ENCODE peak calls at places on chromosomes 12 and 14, in ten cellular contexts. Y is activated CD8-positive, alpha-beta memory T cell treated with anti-CD3 and anti-CD28 coated beads, Interleukin-2, amount 50 U/mL, for 48 hours; M is effector memory CD8-positive, alpha-beta T cell; I is lower lobe of right lung; S is nephron progenitor cell; N is cardiac fibroblast; J is stimulated activated CD8-positive, alpha-beta memory T cell treated with anti-CD3 and anti-CD28 coated beads, Interleukin-4, amount 100 ng/mL, for 24 hours; V is activated gamma-delta T cell treated with Interleukin-2 at 50 U/mL for 16 hours; F is memory B cell; D is RCC 7860. R is an unnamed sample.

GRCh38 chr12:58051378-58051777 is 110.0 kb downstream of the ATP23 start:
- DNase-seq in V (no peak), D (no peak), Y (no peak), J (no peak), N (no peak), F (no peak), M (no peak), S (no peak), I (no peak), R (no peak)

GRCh38 chr12:108826807-108827721 is 30.3 kb downstream of the SSH1 start:
- DNase-seq in V (no peak), F (no peak), D (no peak), M (no peak), S (no peak), Y (no peak), N (peak; percentile 66), J (no peak), I (peak; percentile 35), R (peak; percentile 72)

GRCh38 chr14:103185051-103186027 is 62.1 kb downstream of the TNFAIP2 start:
- DNase-seq in D (peak; percentile 10), N (peak; percentile 50), Y (no peak), J (no peak), S (no peak), I (no peak), F (peak; percentile 38), M (peak; percentile 8), V (no peak), R (peak; percentile 20)

GRCh38 chr14:32414808-32415255 is 85.7 kb downstream of the AKAP6 start:
- DNase-seq in N (peak; percentile 35), J (no peak), M (no peak), D (no peak), F (no peak), S (no peak), Y (no peak), V (no peak), I (no peak), R (no peak)

GRCh38 chr14:86038401-86038985 is 508.5 kb downstream of the FLRT2 start:
- DNase-seq in D (no peak), F (peak; percentile 10), Y (peak; percentile 59), M (peak; percentile 17), J (peak; percentile 7), I (peak; percentile 47), N (peak; percentile 74), V (peak; percentile 27), S (peak; percentile 60), R (peak; percentile 20)

GRCh38 chr14:58488550-58488949 is 61.0 kb downstream of the KIAA0586 start:
- DNase-seq in S (no peak), Y (no peak), F (no peak), M (no peak), V (no peak), I (no peak), J (no peak), N (peak; percentile 34), D (peak; percentile 33), R (peak; percentile 47)

GRCh38 chr12:111028830-111029229 is 108.5 kb upstream of the MYL2 start:
- DNase-seq in D (no peak), M (no peak), Y (no peak), J (no peak), V (no peak), I (no peak), F (no peak), N (no peak), S (no peak), R (no peak)

GRCh38 chr12:6607751-6608591 is 792 bp upstream of the CHD4 start:
- DNase-seq in S (peak; percentile 49), J (no peak), N (peak; percentile 53), Y (peak; percentile 77), I (peak; percentile 75), V (peak; percentile 57), F (peak; percentile 76), D (peak; percentile 79), M (peak; percentile 69), R (peak; percentile 58)

GRCh38 chr12:29320295-29321090 is 60.5 kb downstream of the ERGIC2 start:
- DNase-seq in D (peak; percentile 91), M (no peak), V (no peak), I (no peak), S (no peak), N (peak; percentile 66), Y (no peak), F (no peak), J (no peak), R (peak; percentile 98)

GRCh38 chr14:68733086-68733621 is 59.7 kb downstream of the ZFP36L1 start:
- DNase-seq in V (no peak), N (peak; percentile 26), D (peak; percentile 47), J (no peak), F (no peak), M (no peak), S (no peak), Y (peak; percentile 67), I (no peak), R (no peak)

GRCh38 chr14:63551338-63551737 is 8.2 kb upstream of the PPP2R5E start:
- DNase-seq in Y (no peak), S (no peak), M (no peak), J (no peak), V (no peak), F (no peak), N (peak; percentile 9), I (no peak), D (no peak), R (peak; percentile 64)

GRCh38 chr12:56129210-56129691 is 1.2 kb downstream of the ESYT1 start:
- DNase-seq in V (peak; percentile 85), S (peak; percentile 79), M (peak; percentile 71), Y (peak; percentile 87), F (peak; percentile 49), I (peak; percentile 82), N (peak; percentile 62), J (peak; percentile 67), D (peak; percentile 43), R (peak; percentile 26)

GRCh38 chr12:110270125-110270962 is 10.7 kb upstream of the ATP2A2 start:
- DNase-seq in V (no peak), I (no peak), M (no peak), Y (no peak), J (no peak), N (peak; percentile 73), F (no peak), S (no peak), D (no peak), R (peak; percentile 88)

GRCh38 chr12:26124491-26125450 is at the start of gene BHLHE41:
- DNase-seq in I (peak; percentile 86), D (peak; percentile 66), N (peak; percentile 49), V (no peak), F (peak; percentile 46), Y (peak; percentile 56), S (peak; percentile 76), M (no peak), J (no peak), R (peak; percentile 58)

GRCh38 chr12:79452906-79453305 is 237.9 kb downstream of the PAWR start:
- DNase-seq in I (no peak), N (no peak), Y (no peak), V (no peak), S (no peak), F (no peak), M (no peak), D (no peak), J (no peak), R (no peak)

GRCh38 chr14:29953501-29953900 is 25.9 kb upstream of the PRKD1 start:
- DNase-seq in D (no peak), J (no peak), S (no peak), M (no peak), Y (no peak), V (no peak), F (no peak), N (no peak), I (no peak), R (no peak)

GRCh38 chr12:43692064-43692463 is 66.5 kb downstream of the PUS7L start:
- DNase-seq in M (no peak), J (no peak), F (no peak), D (peak; percentile 46), Y (no peak), S (no peak), N (peak; percentile 10), V (no peak), I (no peak), R (peak; percentile 34)

GRCh38 chr14:57486767-57487379 is 6.8 kb downstream of the CCDC198 start:
- DNase-seq in F (no peak), S (peak; percentile 6), J (no peak), D (peak; percentile 17), M (no peak), Y (no peak), V (no peak), I (no peak), N (peak; percentile 59), R (peak; percentile 43)

GRCh38 chr12:83823386-83824045 is 1089.1 kb downstream of the SLC6A15 start:
- DNase-seq in J (no peak), M (no peak), Y (peak; percentile 51), I (no peak), N (peak; percentile 17), V (no peak), F (no peak), S (peak; percentile 43), D (peak; percentile 48), R (peak; percentile 9)

GRCh38 chr12:124174406-124174805 is 120.5 kb upstream of the RFLNA start:
- DNase-seq in Y (no peak), I (no peak), J (no peak), D (peak; percentile 88), V (no peak), N (peak; percentile 59), S (no peak), F (no peak), M (no peak), R (peak; percentile 20)

GRCh38 chr14:22807432-22808087 is 7.7 kb downstream of the SLC7A7 start:
- DNase-seq in V (no peak), I (no peak), M (no peak), F (no peak), J (no peak), Y (no peak), D (no peak), S (no peak), N (no peak), R (no peak)